ENCODE peak calls at places on chromosome 14, in six cellular contexts. G is astrocyte of the cerebellum; D is stimulated activated CD4-positive, alpha-beta T cell treated with anti-CD3 and anti-CD28 coated beads, Interleukin-1b, Interleukin-23, amount 100 ng/mL, for 24 hours; Q is posterior cingulate gyrus; S is stomach; L is bronchial epithelial cell. T is an unnamed sample.
A peak's percentile ranks its signal among the peaks of the same experiment; 100 is the strongest.

GRCh38 chr14:68740798-68741480 is 51.9 kb downstream of the ZFP36L1 start:
- DNase-seq in G (no peak), D (no peak), Q (no peak), S (no peak), L (no peak), T (no peak)

GRCh38 chr14:101237241-101237616 is 324.1 kb upstream of the DIO3 start:
- DNase-seq in G (no peak), D (no peak), Q (no peak), S (no peak), L (no peak), T (no peak)

GRCh38 chr14:80313806-80314205 is 102.5 kb upstream of the DIO2 start:
- DNase-seq in G (no peak), D (no peak), Q (no peak), S (no peak), L (no peak), T (peak; percentile 55)

GRCh38 chr14:56579345-56580316 is at the start of gene TMEM260:
- DNase-seq in G (peak; percentile 77), D (peak; percentile 69), Q (peak; percentile 72), S (peak; percentile 87), L (peak; percentile 79), T (peak; percentile 71)

GRCh38 chr14:95703805-95704204 is 10.1 kb downstream of the TCL1A start:
- DNase-seq in G (no peak), D (no peak), Q (no peak), S (no peak), L (no peak), T (no peak)

GRCh38 chr14:52277552-52277951 is 10.1 kb downstream of the PTGDR start:
- DNase-seq in G (no peak), D (no peak), Q (no peak), S (no peak), L (peak; percentile 68), T (no peak)

GRCh38 chr14:89349196-89350008 is 67.6 kb downstream of the FOXN3 start:
- DNase-seq in G (peak; percentile 28), D (no peak), Q (peak; percentile 70), S (peak; percentile 52), L (no peak), T (no peak)

GRCh38 chr14:34051966-34052657 is 101.2 kb upstream of the EGLN3 start:
- DNase-seq in G (peak; percentile 62), D (no peak), Q (no peak), S (no peak), L (peak; percentile 94), T (no peak)

GRCh38 chr14:78182722-78183121 is 12.5 kb downstream of the NRXN3 start:
- DNase-seq in G (no peak), D (no peak), Q (no peak), S (no peak), L (no peak), T (no peak)

GRCh38 chr14:79144891-79145290 is 974.7 kb downstream of the NRXN3 start:
- DNase-seq in G (no peak), D (no peak), Q (no peak), S (no peak), L (no peak), T (no peak)

GRCh38 chr14:89417111-89417468 is at the start of gene FOXN3:
- DNase-seq in G (peak; percentile 81), D (peak; percentile 61), Q (peak; percentile 80), S (peak; percentile 92), L (peak; percentile 71), T (peak; percentile 77)

GRCh38 chr14:51074986-51075385 is 19.9 kb downstream of the TRIM9 start:
- DNase-seq in G (no peak), D (no peak), Q (no peak), S (no peak), L (no peak), T (no peak)

GRCh38 chr14:21106506-21107359 is 5.9 kb downstream of the TMEM253 start:
- DNase-seq in G (peak; percentile 59), D (no peak), Q (peak; percentile 64), S (peak; percentile 87), L (peak; percentile 74), T (peak; percentile 67)

GRCh38 chr14:91237219-91237618 is 7.3 kb downstream of the GPR68 start:
- DNase-seq in G (no peak), D (no peak), Q (no peak), S (no peak), L (peak; percentile 40), T (no peak)

GRCh38 chr14:76371066-76371465 is 4.9 kb upstream of the ESRRB start:
- DNase-seq in G (no peak), D (no peak), Q (no peak), S (no peak), L (no peak), T (no peak)

GRCh38 chr14:51442513-51443175 is 202.6 kb downstream of the TMX1 start:
- DNase-seq in G (peak; percentile 96), D (no peak), Q (no peak), S (no peak), L (peak; percentile 98), T (no peak)

GRCh38 chr14:100410056-100410565 is 87.0 kb downstream of the SLC25A47 start:
- DNase-seq in G (peak; percentile 83), D (no peak), Q (no peak), S (no peak), L (peak; percentile 26), T (peak; percentile 59)

GRCh38 chr14:68281497-68281896 is 461.9 kb downstream of the RAD51B start:
- DNase-seq in G (no peak), D (no peak), Q (no peak), S (no peak), L (no peak), T (no peak)

GRCh38 chr14:99522457-99522891 is 41.3 kb downstream of the CCNK start:
- DNase-seq in G (no peak), D (no peak), Q (no peak), S (no peak), L (peak; percentile 24), T (no peak)

T was measured in smooth muscle cell of the brain vasculature.